ENCODE peak calls at places on chromosomes 13 and 19, in five cellular contexts. R, B, X, J and W are unnamed samples.

GRCh38 chr19:51367565-51368365 is 1.0 kb downstream of the CLDND2 start:
- DNase-seq in R (peak), B (peak), X (peak), J (peak), W (peak)

GRCh38 chr13:25018729-25019115 is 77.2 kb upstream of the PABPC3 start:
- DNase-seq in R (no peak), B (no peak), X (no peak), J (no peak), W (no peak)

GRCh38 chr13:82356667-82357066 is 1525.6 kb downstream of the SLITRK1 start:
- DNase-seq in R (no peak), B (no peak), X (no peak), J (no peak), W (no peak)

GRCh38 chr13:90793261-90793785 is 554.2 kb upstream of the MIR17HG start:
- DNase-seq in R (no peak), B (no peak), X (no peak), J (no peak), W (no peak)

GRCh38 chr19:13143135-13143534 is 7.0 kb downstream of the STX10 start:
- DNase-seq in R (no peak), B (no peak), X (no peak), J (no peak), W (no peak)

GRCh38 chr19:41991025-41991424 is 3.0 kb downstream of the ATP1A3 start:
- DNase-seq in R (no peak), B (no peak), X (no peak), J (no peak), W (no peak)

GRCh38 chr19:39154626-39155100 is 29.1 kb downstream of the PAK4 start:
- DNase-seq in R (no peak), B (no peak), X (no peak), J (no peak), W (no peak)

GRCh38 chr13:60158321-60158801 is 5.4 kb downstream of the DIAPH3 start:
- DNase-seq in R (no peak), B (no peak), X (no peak), J (no peak), W (no peak)

GRCh38 chr13:31538067-31539042 is 201.0 kb upstream of the RXFP2 start:
- DNase-seq in R (no peak), B (no peak), X (no peak), J (no peak), W (no peak)

GRCh38 chr19:35543280-35544109 is 1.9 kb upstream of the TMEM147 start:
- DNase-seq in R (no peak), B (no peak), X (no peak), J (no peak), W (no peak)

GRCh38 chr19:4660181-4660791 is 9.9 kb downstream of the MYDGF start:
- DNase-seq in R (no peak), B (no peak), X (no peak), J (no peak), W (no peak)

GRCh38 chr19:3249408-3249807 is 24.9 kb downstream of the CELF5 start:
- DNase-seq in R (no peak), B (no peak), X (no peak), J (no peak), W (no peak)

GRCh38 chr19:9883231-9883758 is 48.2 kb downstream of the PIN1 start:
- DNase-seq in R (peak), B (no peak), X (no peak), J (no peak), W (no peak)

GRCh38 chr19:389246-389934 is 19.6 kb downstream of the C2CD4C start:
- DNase-seq in R (no peak), B (no peak), X (no peak), J (no peak), W (peak)

GRCh38 chr13:103430368-103430767 is 364.2 kb upstream of the SLC10A2 start:
- DNase-seq in R (no peak), B (no peak), X (no peak), J (no peak), W (no peak)

GRCh38 chr13:51826606-51827005 is 18.4 kb downstream of the TMEM272 start:
- DNase-seq in R (no peak), B (no peak), X (no peak), J (no peak), W (no peak)

GRCh38 chr13:113002206-113002821 is 33.3 kb downstream of the MCF2L start:
- DNase-seq in R (no peak), B (no peak), X (no peak), J (no peak), W (no peak)

GRCh38 chr13:99383946-99384345 is 76.7 kb upstream of the GPR183 start:
- DNase-seq in R (no peak), B (no peak), X (no peak), J (no peak), W (no peak)

GRCh38 chr13:73001971-73002370 is 56.8 kb upstream of the KLF5 start:
- DNase-seq in R (no peak), B (no peak), X (no peak), J (no peak), W (no peak)

GRCh38 chr19:45876411-45877197 is 9.3 kb downstream of the IRF2BP1 start:
- DNase-seq in R (no peak), B (no peak), X (no peak), J (no peak), W (no peak)

GRCh38 chr13:85411608-85412007 is 387.6 kb downstream of the SLITRK6 start:
- DNase-seq in R (no peak), B (no peak), X (no peak), J (no peak), W (no peak)